ENCODE peak calls at places on chromosomes 3 and 15, in eight cellular contexts. One of them, this sample, is unnamed.

GRCh38 chr3:119360046-119360445 is 65.9 kb downstream of the ARHGAP31 start:
- DNase-seq in AG04450: no peak
- DNase-seq in NCI-H1694: no peak
- DNase-seq in breast epithelium: no peak
- DNase-seq in KG1: no peak
- DNase-seq in MCF 10A: no peak
- DNase-seq in heart left ventricle: no peak
- DNase-seq in mucosa of descending colon: no peak
- DNase-seq in this sample: no peak

GRCh38 chr3:195246608-195247007 is 24.4 kb downstream of the XXYLT1 start:
- DNase-seq in AG04450: no peak
- DNase-seq in KG1: no peak
- DNase-seq in mucosa of descending colon: no peak
- DNase-seq in NCI-H1694: peak
- DNase-seq in heart left ventricle: no peak
- DNase-seq in breast epithelium: peak
- DNase-seq in MCF 10A: no peak
- DNase-seq in this sample: no peak

GRCh38 chr3:58899159-58899952 is 150.5 kb downstream of the CFAP20DC start:
- DNase-seq in breast epithelium: no peak
- DNase-seq in AG04450: no peak
- DNase-seq in NCI-H1694: no peak
- DNase-seq in heart left ventricle: peak
- DNase-seq in mucosa of descending colon: peak
- DNase-seq in KG1: peak
- DNase-seq in MCF 10A: peak
- DNase-seq in this sample: no peak

GRCh38 chr3:43621406-43621973 is 321 bp downstream of the ANO10 start:
- DNase-seq in AG04450: no peak
- DNase-seq in breast epithelium: peak
- DNase-seq in NCI-H1694: no peak
- DNase-seq in MCF 10A: no peak
- DNase-seq in KG1: no peak
- DNase-seq in mucosa of descending colon: no peak
- DNase-seq in heart left ventricle: peak
- DNase-seq in this sample: peak

GRCh38 chr15:37900286-37901221 is 33.9 kb upstream of the TMCO5A start:
- DNase-seq in NCI-H1694: no peak
- DNase-seq in KG1: no peak
- DNase-seq in MCF 10A: peak
- DNase-seq in breast epithelium: no peak
- DNase-seq in AG04450: peak
- DNase-seq in mucosa of descending colon: no peak
- DNase-seq in heart left ventricle: no peak
- DNase-seq in this sample: no peak

GRCh38 chr3:100496711-100497261 is 4.4 kb downstream of the TMEM45A start:
- DNase-seq in AG04450: peak
- DNase-seq in MCF 10A: no peak
- DNase-seq in NCI-H1694: no peak
- DNase-seq in breast epithelium: no peak
- DNase-seq in KG1: no peak
- DNase-seq in heart left ventricle: no peak
- DNase-seq in mucosa of descending colon: no peak
- DNase-seq in this sample: peak

GRCh38 chr15:41160639-41161315 is 44.7 kb upstream of the INO80 start:
- DNase-seq in KG1: no peak
- DNase-seq in mucosa of descending colon: no peak
- DNase-seq in breast epithelium: no peak
- DNase-seq in MCF 10A: no peak
- DNase-seq in AG04450: no peak
- DNase-seq in heart left ventricle: no peak
- DNase-seq in NCI-H1694: no peak
- DNase-seq in this sample: no peak

GRCh38 chr3:140593766-140594165 is 84.1 kb upstream of the TRIM42 start:
- DNase-seq in mucosa of descending colon: no peak
- DNase-seq in NCI-H1694: no peak
- DNase-seq in heart left ventricle: no peak
- DNase-seq in MCF 10A: no peak
- DNase-seq in AG04450: no peak
- DNase-seq in KG1: no peak
- DNase-seq in breast epithelium: no peak
- DNase-seq in this sample: no peak

GRCh38 chr3:126472277-126473006 is 3.2 kb downstream of the ZXDC start:
- DNase-seq in AG04450: no peak
- DNase-seq in breast epithelium: no peak
- DNase-seq in mucosa of descending colon: no peak
- DNase-seq in MCF 10A: peak
- DNase-seq in heart left ventricle: no peak
- DNase-seq in KG1: peak
- DNase-seq in NCI-H1694: no peak
- DNase-seq in this sample: peak

GRCh38 chr3:16841906-16842709 is 42.6 kb upstream of the PLCL2 start:
- DNase-seq in AG04450: no peak
- DNase-seq in mucosa of descending colon: peak
- DNase-seq in heart left ventricle: peak
- DNase-seq in MCF 10A: no peak
- DNase-seq in breast epithelium: no peak
- DNase-seq in KG1: no peak
- DNase-seq in NCI-H1694: peak
- DNase-seq in this sample: no peak

GRCh38 chr15:66154581-66154980 is 99.0 kb downstream of the MEGF11 start:
- DNase-seq in mucosa of descending colon: no peak
- DNase-seq in heart left ventricle: no peak
- DNase-seq in NCI-H1694: no peak
- DNase-seq in breast epithelium: no peak
- DNase-seq in AG04450: no peak
- DNase-seq in KG1: no peak
- DNase-seq in MCF 10A: no peak
- DNase-seq in this sample: no peak

GRCh38 chr3:19559724-19560442 is 374.1 kb downstream of the EFHB start:
- DNase-seq in heart left ventricle: no peak
- DNase-seq in MCF 10A: no peak
- DNase-seq in mucosa of descending colon: no peak
- DNase-seq in NCI-H1694: no peak
- DNase-seq in KG1: no peak
- DNase-seq in AG04450: no peak
- DNase-seq in breast epithelium: no peak
- DNase-seq in this sample: no peak

GRCh38 chr3:125151916-125152315 is 60.6 kb downstream of the SLC12A8 start:
- DNase-seq in mucosa of descending colon: no peak
- DNase-seq in MCF 10A: no peak
- DNase-seq in breast epithelium: no peak
- DNase-seq in NCI-H1694: no peak
- DNase-seq in AG04450: no peak
- DNase-seq in KG1: no peak
- DNase-seq in heart left ventricle: no peak
- DNase-seq in this sample: no peak

GRCh38 chr3:20405731-20406130 is 219.7 kb upstream of the SGO1 start:
- DNase-seq in MCF 10A: peak
- DNase-seq in heart left ventricle: no peak
- DNase-seq in breast epithelium: no peak
- DNase-seq in NCI-H1694: no peak
- DNase-seq in AG04450: no peak
- DNase-seq in mucosa of descending colon: no peak
- DNase-seq in KG1: no peak
- DNase-seq in this sample: no peak

GRCh38 chr15:89888214-89888804 is 5.5 kb downstream of the AP3S2 start:
- DNase-seq in KG1: peak
- DNase-seq in breast epithelium: no peak
- DNase-seq in NCI-H1694: no peak
- DNase-seq in AG04450: peak
- DNase-seq in mucosa of descending colon: no peak
- DNase-seq in MCF 10A: peak
- DNase-seq in heart left ventricle: no peak
- DNase-seq in this sample: peak

GRCh38 chr15:71149645-71150557 is 34.6 kb downstream of the THSD4 start:
- DNase-seq in NCI-H1694: peak
- DNase-seq in breast epithelium: no peak
- DNase-seq in mucosa of descending colon: no peak
- DNase-seq in MCF 10A: no peak
- DNase-seq in heart left ventricle: no peak
- DNase-seq in KG1: no peak
- DNase-seq in AG04450: no peak
- DNase-seq in this sample: no peak

GRCh38 chr15:63372753-63373152 is 8.9 kb downstream of the CA12 start:
- DNase-seq in NCI-H1694: no peak
- DNase-seq in heart left ventricle: no peak
- DNase-seq in mucosa of descending colon: no peak
- DNase-seq in MCF 10A: no peak
- DNase-seq in breast epithelium: no peak
- DNase-seq in KG1: no peak
- DNase-seq in AG04450: no peak
- DNase-seq in this sample: no peak

GRCh38 chr3:71450985-71451560 is 132.5 kb downstream of the FOXP1 start:
- DNase-seq in NCI-H1694: no peak
- DNase-seq in mucosa of descending colon: no peak
- DNase-seq in MCF 10A: no peak
- DNase-seq in breast epithelium: no peak
- DNase-seq in KG1: no peak
- DNase-seq in heart left ventricle: no peak
- DNase-seq in AG04450: no peak
- DNase-seq in this sample: no peak

This sample was measured in SW 1271.